ENCODE peak calls at places on chromosomes 6 and 20, in four cellular contexts. S is prostate gland; W is osteocyte; I is CD8-positive, alpha-beta memory T cell. M is an unnamed sample.

GRCh38 chr6:69026243-69026642 is 391.2 kb downstream of the ADGRB3 start:
- DNase-seq in I (no peak), W (no peak), S (no peak), M (no peak)

GRCh38 chr20:7123457-7123856 is 356.0 kb downstream of the BMP2 start:
- DNase-seq in W (no peak), I (no peak), S (no peak), M (no peak)

GRCh38 chr20:10508468-10509251 is 73.6 kb downstream of the SLX4IP start:
- DNase-seq in W (no peak), I (no peak), S (peak; percentile 46), M (no peak)

GRCh38 chr6:29834564-29835436 is 7.2 kb downstream of the HLA-G start:
- DNase-seq in I (peak; percentile 73), W (no peak), S (no peak), M (no peak)

GRCh38 chr6:39339557-39340555 is 17.4 kb upstream of the KCNK16 start:
- DNase-seq in S (no peak), I (no peak), W (no peak), M (no peak)

GRCh38 chr6:6942826-6943225 is 164.9 kb upstream of the RREB1 start:
- DNase-seq in I (no peak), W (no peak), S (no peak), M (no peak)

GRCh38 chr20:54227241-54227640 is 19.4 kb downstream of the PFDN4 start:
- DNase-seq in W (no peak), S (no peak), I (no peak), M (no peak)

GRCh38 chr20:25223179-25223661 is 24.7 kb upstream of the PYGB start:
- DNase-seq in S (no peak), W (no peak), I (peak; percentile 45), M (no peak)

GRCh38 chr6:97864366-97864765 is 581.4 kb upstream of the MMS22L start:
- DNase-seq in S (no peak), I (no peak), W (no peak), M (no peak)

GRCh38 chr6:168377481-168377850 is 57.9 kb upstream of the DACT2 start:
- DNase-seq in W (no peak), I (no peak), S (no peak), M (no peak)

GRCh38 chr6:36209606-36210005 is 13.1 kb downstream of the BRPF3 start:
- DNase-seq in W (no peak), S (no peak), I (no peak), M (no peak)